ENCODE peak calls at places on chromosomes 12 and 14, in nine cellular contexts. One of them, this sample, is unnamed.

GRCh38 chr14:71181215-71182003 is 274.1 kb downstream of the PCNX1 start:
- DNase-seq in COLO829: no peak
- DNase-seq in GM12891: no peak
- DNase-seq in HTR-8/SVneo: no peak
- DNase-seq in aorta: no peak
- DNase-seq in left colon: no peak
- DNase-seq in NCI-H2081: no peak
- DNase-seq in germinal center: no peak
- DNase-seq in AG20443: peak; percentile 27
- DNase-seq in this sample: no peak

GRCh38 chr12:22738945-22739344 is 114.0 kb downstream of the ETNK1 start:
- DNase-seq in COLO829: no peak
- DNase-seq in GM12891: no peak
- DNase-seq in HTR-8/SVneo: peak; percentile 9
- DNase-seq in aorta: no peak
- DNase-seq in left colon: no peak
- DNase-seq in NCI-H2081: no peak
- DNase-seq in germinal center: no peak
- DNase-seq in AG20443: no peak
- DNase-seq in this sample: no peak

GRCh38 chr12:57138526-57139272 is 8.7 kb downstream of the LRP1-AS start:
- DNase-seq in COLO829: no peak
- DNase-seq in GM12891: no peak
- DNase-seq in HTR-8/SVneo: no peak
- DNase-seq in aorta: peak; percentile 92
- DNase-seq in left colon: peak; percentile 74
- DNase-seq in NCI-H2081: no peak
- DNase-seq in germinal center: no peak
- DNase-seq in AG20443: peak; percentile 82
- DNase-seq in this sample: no peak

GRCh38 chr12:32134144-32134888 is 27.7 kb downstream of the BICD1 start:
- DNase-seq in COLO829: no peak
- DNase-seq in GM12891: no peak
- DNase-seq in HTR-8/SVneo: no peak
- DNase-seq in aorta: no peak
- DNase-seq in left colon: no peak
- DNase-seq in NCI-H2081: no peak
- DNase-seq in germinal center: peak; percentile 26
- DNase-seq in AG20443: peak; percentile 52
- DNase-seq in this sample: no peak

GRCh38 chr14:105466491-105467248 is 8.0 kb upstream of the CRIP2 start:
- DNase-seq in COLO829: no peak
- DNase-seq in GM12891: no peak
- DNase-seq in HTR-8/SVneo: no peak
- DNase-seq in aorta: no peak
- DNase-seq in left colon: no peak
- DNase-seq in NCI-H2081: no peak
- DNase-seq in germinal center: no peak
- DNase-seq in AG20443: no peak
- DNase-seq in this sample: no peak

GRCh38 chr12:42774238-42774637 is 184.7 kb upstream of the PRICKLE1 start:
- DNase-seq in COLO829: no peak
- DNase-seq in GM12891: no peak
- DNase-seq in HTR-8/SVneo: no peak
- DNase-seq in aorta: no peak
- DNase-seq in left colon: no peak
- DNase-seq in NCI-H2081: no peak
- DNase-seq in germinal center: no peak
- DNase-seq in AG20443: no peak
- DNase-seq in this sample: no peak

GRCh38 chr12:94180558-94181296 is 32.4 kb downstream of the PLXNC1 start:
- DNase-seq in COLO829: no peak
- DNase-seq in GM12891: no peak
- DNase-seq in HTR-8/SVneo: no peak
- DNase-seq in aorta: no peak
- DNase-seq in left colon: no peak
- DNase-seq in NCI-H2081: no peak
- DNase-seq in germinal center: no peak
- DNase-seq in AG20443: no peak
- DNase-seq in this sample: no peak

GRCh38 chr12:116060765-116061164 is 216.7 kb downstream of the MED13L start:
- DNase-seq in COLO829: no peak
- DNase-seq in GM12891: peak; percentile 13
- DNase-seq in HTR-8/SVneo: no peak
- DNase-seq in aorta: no peak
- DNase-seq in left colon: no peak
- DNase-seq in NCI-H2081: no peak
- DNase-seq in germinal center: peak; percentile 53
- DNase-seq in AG20443: no peak
- DNase-seq in this sample: no peak

GRCh38 chr14:77123381-77124344 is 17.9 kb downstream of the ZDHHC22 start:
- DNase-seq in COLO829: no peak
- DNase-seq in GM12891: no peak
- DNase-seq in HTR-8/SVneo: no peak
- DNase-seq in aorta: no peak
- DNase-seq in left colon: peak; percentile 93
- DNase-seq in NCI-H2081: peak; percentile 77
- DNase-seq in germinal center: no peak
- DNase-seq in AG20443: no peak
- DNase-seq in this sample: no peak

GRCh38 chr12:113477171-113477841 is 5.6 kb upstream of the LHX5 start:
- DNase-seq in COLO829: no peak
- DNase-seq in GM12891: no peak
- DNase-seq in HTR-8/SVneo: no peak
- DNase-seq in aorta: no peak
- DNase-seq in left colon: no peak
- DNase-seq in NCI-H2081: no peak
- DNase-seq in germinal center: no peak
- DNase-seq in AG20443: no peak
- DNase-seq in this sample: no peak

GRCh38 chr12:101925352-101925751 is 48.0 kb downstream of the DRAM1 start:
- DNase-seq in COLO829: no peak
- DNase-seq in GM12891: no peak
- DNase-seq in HTR-8/SVneo: peak; percentile 85
- DNase-seq in aorta: peak; percentile 76
- DNase-seq in left colon: peak; percentile 16
- DNase-seq in NCI-H2081: no peak
- DNase-seq in germinal center: no peak
- DNase-seq in AG20443: peak; percentile 94
- DNase-seq in this sample: no peak

GRCh38 chr12:111011999-111012600 is 91.7 kb upstream of the MYL2 start:
- DNase-seq in COLO829: no peak
- DNase-seq in GM12891: no peak
- DNase-seq in HTR-8/SVneo: no peak
- DNase-seq in aorta: no peak
- DNase-seq in left colon: no peak
- DNase-seq in NCI-H2081: no peak
- DNase-seq in germinal center: no peak
- DNase-seq in AG20443: no peak
- DNase-seq in this sample: no peak

GRCh38 chr12:70214972-70215617 is 28.1 kb upstream of the CNOT2 start:
- DNase-seq in COLO829: no peak
- DNase-seq in GM12891: no peak
- DNase-seq in HTR-8/SVneo: no peak
- DNase-seq in aorta: no peak
- DNase-seq in left colon: no peak
- DNase-seq in NCI-H2081: no peak
- DNase-seq in germinal center: no peak
- DNase-seq in AG20443: no peak
- DNase-seq in this sample: no peak

GRCh38 chr14:55874785-55875184 is 243.4 kb upstream of the PELI2 start:
- DNase-seq in COLO829: no peak
- DNase-seq in GM12891: no peak
- DNase-seq in HTR-8/SVneo: no peak
- DNase-seq in aorta: no peak
- DNase-seq in left colon: no peak
- DNase-seq in NCI-H2081: no peak
- DNase-seq in germinal center: no peak
- DNase-seq in AG20443: no peak
- DNase-seq in this sample: no peak

GRCh38 chr12:71551529-71551928 is 111.9 kb downstream of the LGR5 start:
- DNase-seq in COLO829: no peak
- DNase-seq in GM12891: no peak
- DNase-seq in HTR-8/SVneo: peak; percentile 10
- DNase-seq in aorta: no peak
- DNase-seq in left colon: no peak
- DNase-seq in NCI-H2081: peak; percentile 25
- DNase-seq in germinal center: no peak
- DNase-seq in AG20443: peak; percentile 24
- DNase-seq in this sample: no peak

GRCh38 chr14:104635717-104636116 is 31.1 kb upstream of the TMEM179 start:
- DNase-seq in COLO829: no peak
- DNase-seq in GM12891: no peak
- DNase-seq in HTR-8/SVneo: no peak
- DNase-seq in aorta: no peak
- DNase-seq in left colon: no peak
- DNase-seq in NCI-H2081: no peak
- DNase-seq in germinal center: no peak
- DNase-seq in AG20443: no peak
- DNase-seq in this sample: no peak

GRCh38 chr12:46110928-46111699 is 120.7 kb upstream of the SCAF11 start:
- DNase-seq in COLO829: peak; percentile 55
- DNase-seq in GM12891: no peak
- DNase-seq in HTR-8/SVneo: no peak
- DNase-seq in aorta: no peak
- DNase-seq in left colon: no peak
- DNase-seq in NCI-H2081: peak; percentile 19
- DNase-seq in germinal center: no peak
- DNase-seq in AG20443: no peak
- DNase-seq in this sample: no peak

GRCh38 chr12:40226652-40227051 is 1.9 kb downstream of the LRRK2 start:
- DNase-seq in COLO829: peak; percentile 68
- DNase-seq in GM12891: no peak
- DNase-seq in HTR-8/SVneo: no peak
- DNase-seq in aorta: peak; percentile 62
- DNase-seq in left colon: no peak
- DNase-seq in NCI-H2081: no peak
- DNase-seq in germinal center: no peak
- DNase-seq in AG20443: peak; percentile 82
- DNase-seq in this sample: no peak

GRCh38 chr12:90953956-90954421 is 987 bp downstream of the CCER1 start:
- DNase-seq in COLO829: no peak
- DNase-seq in GM12891: no peak
- DNase-seq in HTR-8/SVneo: no peak
- DNase-seq in aorta: no peak
- DNase-seq in left colon: no peak
- DNase-seq in NCI-H2081: no peak
- DNase-seq in germinal center: peak; percentile 27
- DNase-seq in AG20443: no peak
- DNase-seq in this sample: no peak

GRCh38 chr12:6272300-6273208 is 37.9 kb upstream of the PLEKHG6 start:
- DNase-seq in COLO829: no peak
- DNase-seq in GM12891: peak; percentile 45
- DNase-seq in HTR-8/SVneo: no peak
- DNase-seq in aorta: no peak
- DNase-seq in left colon: no peak
- DNase-seq in NCI-H2081: no peak
- DNase-seq in germinal center: no peak
- DNase-seq in AG20443: peak; percentile 6
- DNase-seq in this sample: no peak

GRCh38 chr12:80769553-80770140 is 52.9 kb downstream of the MYF5 start:
- DNase-seq in COLO829: no peak
- DNase-seq in GM12891: no peak
- DNase-seq in HTR-8/SVneo: no peak
- DNase-seq in aorta: no peak
- DNase-seq in left colon: no peak
- DNase-seq in NCI-H2081: no peak
- DNase-seq in germinal center: no peak
- DNase-seq in AG20443: no peak
- DNase-seq in this sample: no peak

GRCh38 chr14:76280221-76280620 is 95.7 kb upstream of the ESRRB start:
- DNase-seq in COLO829: no peak
- DNase-seq in GM12891: no peak
- DNase-seq in HTR-8/SVneo: no peak
- DNase-seq in aorta: no peak
- DNase-seq in left colon: no peak
- DNase-seq in NCI-H2081: no peak
- DNase-seq in germinal center: no peak
- DNase-seq in AG20443: no peak
- DNase-seq in this sample: no peak

GRCh38 chr12:125186471-125187147 is 121.4 kb downstream of the AACS start:
- DNase-seq in COLO829: no peak
- DNase-seq in GM12891: no peak
- DNase-seq in HTR-8/SVneo: no peak
- DNase-seq in aorta: no peak
- DNase-seq in left colon: no peak
- DNase-seq in NCI-H2081: no peak
- DNase-seq in germinal center: peak; percentile 17
- DNase-seq in AG20443: peak; percentile 67
- DNase-seq in this sample: no peak

GRCh38 chr12:122978507-122978955 is 1.9 kb upstream of the ARL6IP4 start:
- DNase-seq in COLO829: no peak
- DNase-seq in GM12891: no peak
- DNase-seq in HTR-8/SVneo: no peak
- DNase-seq in aorta: no peak
- DNase-seq in left colon: no peak
- DNase-seq in NCI-H2081: no peak
- DNase-seq in germinal center: no peak
- DNase-seq in AG20443: no peak
- DNase-seq in this sample: no peak

This sample was measured in endothelial cell.